ENCODE peak calls at places on chromosomes 16 and 17, in five cellular contexts. E is choroid plexus epithelial cell, G is cardiac fibroblast, O is neural crest cell, V is PC-9. M is an unnamed sample.

GRCh38 chr17:2906907-2907306 is 110.7 kb downstream of the RAP1GAP2 start:
- DNase-seq in V (no peak), O (no peak), E (no peak), G (no peak), M (no peak)

GRCh38 chr17:7842380-7842949 is 8.4 kb downstream of the KDM6B start:
- DNase-seq in V (peak), E (peak), G (peak), O (no peak), M (no peak)

GRCh38 chr16:86601356-86601755 is 23.0 kb downstream of the FOXL1 start:
- DNase-seq in G (no peak), E (no peak), O (no peak), V (no peak), M (no peak)

GRCh38 chr17:39740357-39741111 is 2.8 kb downstream of the GRB7 start:
- DNase-seq in G (peak), E (peak), O (no peak), V (peak), M (no peak)

GRCh38 chr16:52203096-52203495 is 343.8 kb downstream of the TOX3 start:
- DNase-seq in G (no peak), E (no peak), V (no peak), O (no peak), M (no peak)

GRCh38 chr17:56771563-56771962 is 62.2 kb downstream of the C17orf67 start:
- DNase-seq in V (no peak), G (no peak), O (no peak), E (no peak), M (no peak)

GRCh38 chr17:45948881-45949624 is 50.0 kb upstream of the STH start:
- DNase-seq in G (peak), V (peak), O (peak), E (peak), M (peak)

GRCh38 chr16:78703951-78704350 is 604.5 kb downstream of the WWOX start:
- DNase-seq in O (no peak), E (no peak), G (peak), V (no peak), M (no peak)

GRCh38 chr17:38667099-38667786 is 7.5 kb downstream of the EPOP start:
- DNase-seq in O (peak), E (peak), G (peak), V (peak), M (peak)

GRCh38 chr16:54511181-54511731 is 224.7 kb upstream of the IRX3 start:
- DNase-seq in O (no peak), V (no peak), E (peak), G (peak), M (no peak)

GRCh38 chr17:40562841-40563370 is 2.4 kb downstream of the CCR7 start:
- DNase-seq in O (no peak), G (no peak), V (no peak), E (no peak), M (no peak)

GRCh38 chr17:69335018-69335417 is 8.1 kb upstream of the ABCA5 start:
- DNase-seq in O (no peak), E (peak), G (peak), V (no peak), M (no peak)

GRCh38 chr16:10266809-10267208 is 84.6 kb upstream of the GRIN2A start:
- DNase-seq in E (no peak), O (no peak), G (no peak), V (no peak), M (no peak)

GRCh38 chr17:28093999-28094716 is 51.7 kb downstream of the NLK start:
- DNase-seq in O (no peak), E (no peak), V (no peak), G (no peak), M (no peak)

GRCh38 chr17:19448341-19449268 is 37.6 kb downstream of the RNF112 start:
- DNase-seq in E (peak), V (peak), O (no peak), G (peak), M (no peak)

DNA sequence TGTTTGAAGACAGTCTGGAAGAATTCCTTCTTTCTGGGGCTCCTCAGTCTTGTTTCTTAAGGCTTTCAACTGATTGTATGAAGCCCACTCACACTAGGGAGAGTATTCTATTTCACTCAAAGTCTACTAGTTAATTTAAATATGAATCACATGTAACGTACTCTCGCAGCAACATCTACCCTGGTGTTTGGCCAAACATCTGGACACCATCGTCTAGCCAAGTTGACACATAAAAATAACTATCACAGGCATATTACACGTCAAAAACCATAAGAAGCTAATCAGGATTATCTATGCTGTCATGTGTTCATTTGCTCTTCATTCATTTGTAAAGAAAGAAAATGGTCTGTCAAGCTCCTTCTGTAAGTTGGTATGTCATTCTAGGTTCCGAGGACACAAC is 787.4 kb downstream of the KCNJ2 start:
- DNase-seq in V (no peak), O (no peak), G (peak), E (no peak), M (no peak)
- TF ChIP-seq CTCF in V (no peak), O (no peak), G (no peak), E (no peak), M (no peak)

GRCh38 chr17:82036634-82037112 is 824 bp downstream of the DCXR start:
- DNase-seq in V (no peak), G (no peak), E (no peak), O (no peak), M (no peak)
- TF ChIP-seq CTCF in V (no peak), G (no peak), E (no peak), O (no peak), M (no peak)

DNA sequence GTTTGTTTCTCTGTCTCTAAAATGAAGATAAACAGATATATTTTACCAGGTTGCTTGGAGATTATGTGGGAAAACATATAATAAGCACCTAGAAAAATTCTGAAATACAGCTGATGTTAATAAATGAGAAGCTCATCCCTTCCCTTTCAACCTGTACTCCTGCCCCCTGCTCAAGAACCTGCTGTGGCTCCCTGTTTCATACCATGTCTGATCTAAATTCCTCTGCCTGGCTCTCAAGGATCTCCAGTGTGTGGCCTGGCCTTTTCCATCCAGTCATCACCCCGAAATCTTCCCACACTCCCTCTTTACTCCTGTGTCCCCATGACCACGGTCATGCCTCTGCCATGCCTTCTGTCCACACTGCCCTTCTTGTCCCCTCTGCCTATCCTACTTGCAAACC is 19.4 kb upstream of the DLX4 start:
- DNase-seq in O (no peak), G (no peak), E (no peak), V (no peak), M (no peak)
- TF ChIP-seq CTCF in O (no peak), G (no peak), E (no peak), V (no peak), M (no peak)

DNA sequence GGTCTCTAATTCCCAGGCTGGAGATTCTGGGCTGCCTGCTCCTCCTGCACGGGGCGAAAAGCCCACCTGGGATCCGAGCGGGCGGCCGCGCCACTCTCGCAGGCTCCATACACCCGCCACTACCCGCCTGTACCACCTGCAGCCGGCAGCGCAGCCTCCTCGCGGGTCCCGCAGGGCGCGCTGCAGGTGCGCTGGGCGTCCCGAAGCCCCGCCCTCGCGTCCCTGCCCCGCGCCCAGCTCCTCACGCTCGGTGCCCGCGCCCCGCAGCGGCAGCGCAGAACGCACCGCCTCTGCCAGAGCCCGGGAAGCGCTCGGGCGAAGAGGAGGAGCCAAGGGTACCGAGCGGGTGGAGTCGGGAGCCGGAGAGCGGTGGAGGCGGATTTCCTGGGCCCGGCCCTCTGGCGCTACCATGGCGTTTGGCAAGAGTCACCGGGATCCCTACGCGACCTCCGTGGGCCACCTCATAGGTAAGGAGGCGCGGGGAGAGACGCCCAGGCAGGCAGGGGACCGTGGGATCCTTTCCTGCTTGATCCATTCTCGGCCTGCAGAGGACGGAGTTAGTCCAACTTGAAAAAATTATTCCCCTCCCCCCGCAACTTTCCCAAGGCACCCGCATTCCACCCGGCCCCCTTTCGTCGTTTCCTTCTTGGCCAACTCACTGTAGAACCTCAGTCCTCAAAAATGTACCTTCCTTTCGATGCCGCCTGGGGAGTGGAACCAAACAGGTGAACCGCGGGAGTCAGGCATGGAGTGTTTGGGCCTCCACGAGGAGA is at the start of gene TOM1L1:
- DNase-seq in O (peak), G (peak), E (peak), V (peak), M (peak)
- TF ChIP-seq CTCF in O (peak), G (no peak), E (peak), V (peak), M (no peak)

GRCh38 chr17:49365667-49366066 is 3.6 kb upstream of the ZNF652 start:
- DNase-seq in G (peak), O (no peak), V (no peak), E (peak), M (peak)
- TF ChIP-seq CTCF in G (no peak), O (peak), V (no peak), E (no peak), M (no peak)

GRCh38 chr17:80894439-80894721 is 97.3 kb upstream of the CHMP6 start:
- DNase-seq in G (no peak), O (no peak), E (peak), V (no peak), M (no peak)
- TF ChIP-seq CTCF in G (peak), O (peak), E (peak), V (no peak), M (peak)

GRCh38 chr16:89246903-89247733 is 29.6 kb downstream of the ZNF778 start:
- DNase-seq in G (peak), E (peak), O (peak), V (peak), M (peak)
- TF ChIP-seq CTCF in G (no peak), E (peak), O (no peak), V (no peak), M (no peak)

GRCh38 chr16:66290431-66290830 is 76.1 kb upstream of the CDH5 start:
- DNase-seq in O (no peak), V (no peak), E (no peak), G (no peak), M (no peak)
- TF ChIP-seq CTCF in O (no peak), V (no peak), E (no peak), G (no peak), M (no peak)

GRCh38 chr16:81450783-81451491 is 6.3 kb downstream of the CMIP start:
- DNase-seq in G (no peak), O (no peak), V (no peak), E (no peak), M (no peak)
- TF ChIP-seq CTCF in G (no peak), O (peak), V (no peak), E (peak), M (no peak)

DNA sequence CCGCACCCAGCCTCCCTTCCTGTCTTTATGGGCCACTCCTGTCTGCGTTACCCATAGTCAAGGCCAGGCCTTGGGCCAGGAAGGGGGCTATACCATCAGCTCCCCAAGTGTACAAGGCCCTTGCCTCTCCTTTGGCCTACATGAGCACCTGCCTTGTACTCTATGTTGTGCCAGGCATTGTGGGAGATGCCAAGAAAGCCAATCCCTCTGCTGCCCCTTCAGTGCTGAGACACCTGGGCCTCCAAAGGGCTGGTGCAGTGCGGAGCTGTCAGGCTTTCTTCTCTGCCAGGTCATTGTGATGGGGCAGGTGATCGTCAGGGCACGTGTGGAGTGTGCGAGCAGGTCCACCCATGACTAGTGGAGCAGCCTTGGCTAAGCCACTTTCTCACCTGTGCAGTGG is 59.9 kb downstream of the MPRIP start:
- DNase-seq in E (no peak), G (no peak), O (no peak), V (no peak), M (no peak)
- TF ChIP-seq CTCF in E (no peak), G (no peak), O (no peak), V (no peak), M (no peak)